ENCODE peak calls at places on chromosomes 13 and 19, in four cellular contexts. Q, P, O and V are unnamed samples.

GRCh38 chr19:5349041-5349440 is 8.4 kb upstream of the PTPRS start:
- DNase-seq in P (no peak), O (no peak), Q (no peak), V (no peak)

GRCh38 chr13:63124863-63125262 is 1709.2 kb upstream of the PCDH20 start:
- DNase-seq in P (no peak), Q (no peak), O (no peak), V (no peak)

GRCh38 chr13:47794963-47795362 is 206.1 kb downstream of the SUCLA2 start:
- DNase-seq in P (no peak), Q (peak), O (no peak), V (no peak)

GRCh38 chr13:105462981-105463380 is 1072.5 kb downstream of the EFNB2 start:
- DNase-seq in O (no peak), P (no peak), Q (no peak), V (no peak)

GRCh38 chr19:11418518-11419506 is at the start of gene RGL3:
- DNase-seq in O (peak), Q (peak), P (peak), V (peak)

GRCh38 chr13:25406377-25406776 is 34.6 kb downstream of the ATP8A2 start:
- DNase-seq in Q (no peak), O (no peak), P (no peak), V (no peak)

GRCh38 chr13:87274209-87274819 is 396.9 kb upstream of the SLITRK5 start:
- DNase-seq in O (peak), P (no peak), Q (peak), V (peak)

GRCh38 chr19:38285567-38285966 is 18.5 kb upstream of the C19orf33 start:
- DNase-seq in P (no peak), O (no peak), Q (no peak), V (no peak)

GRCh38 chr19:51091895-51092873 is 9.5 kb upstream of the KLK14 start:
- DNase-seq in Q (no peak), P (no peak), O (no peak), V (no peak)

GRCh38 chr13:21738636-21739035 is 67.8 kb downstream of the FGF9 start:
- DNase-seq in O (no peak), P (no peak), Q (no peak), V (no peak)

GRCh38 chr19:49362048-49362925 is at the start of gene TEAD2:
- DNase-seq in Q (no peak), O (peak), P (peak), V (peak)

GRCh38 chr19:58196911-58197616 is 14.2 kb downstream of the ZNF274 start:
- DNase-seq in O (no peak), Q (no peak), P (no peak), V (no peak)

GRCh38 chr19:19149402-19149801 is 11.1 kb upstream of the TMEM161A start:
- DNase-seq in P (no peak), Q (no peak), O (no peak), V (no peak)

GRCh38 chr19:18940791-18941627 is at the start of gene HOMER3:
- DNase-seq in O (peak), P (peak), Q (peak), V (peak)

DNA sequence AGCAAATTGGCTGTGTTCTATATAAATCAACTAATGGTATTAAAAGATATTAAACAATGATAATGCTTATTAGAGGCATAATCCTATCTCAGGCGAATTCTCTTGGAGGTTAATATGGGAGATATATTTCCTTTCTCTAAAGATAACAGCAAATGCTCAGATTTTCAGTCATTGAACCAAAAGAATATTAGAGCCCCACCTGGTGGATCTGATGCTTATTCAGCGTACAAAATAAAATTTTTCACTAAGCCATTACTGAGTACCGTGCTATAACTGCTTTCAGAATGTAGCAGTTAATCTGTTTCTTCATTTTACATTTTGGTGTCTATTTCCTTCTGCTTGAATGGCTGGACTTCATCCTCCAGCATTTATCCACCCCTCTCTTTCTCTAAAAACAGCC is 143.3 kb upstream of the IPO5 start:
- DNase-seq in O (no peak), P (no peak), Q (no peak), V (no peak)
- TF ChIP-seq CTCF in O (peak), P (peak), Q (no peak), V (no peak)

DNA sequence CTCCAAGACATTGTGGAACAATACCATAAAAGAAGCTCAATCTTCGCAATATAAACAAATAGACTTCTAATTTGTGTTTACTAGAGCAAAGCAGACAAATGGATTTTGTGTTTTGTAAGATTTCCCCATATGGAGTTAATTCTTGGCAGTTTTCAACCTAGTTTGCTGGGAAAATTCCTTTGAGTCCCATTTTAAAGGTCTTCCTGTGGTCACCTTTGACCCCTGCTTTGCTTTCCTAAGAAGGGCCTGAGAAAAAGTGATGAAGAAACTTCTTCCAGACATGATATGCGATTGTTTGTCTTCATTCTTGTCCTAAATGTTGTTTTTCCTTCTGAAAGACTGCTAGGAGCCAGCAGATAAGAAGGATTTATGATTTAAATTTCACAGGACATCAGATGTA is 276.5 kb downstream of the LHFPL6 start:
- DNase-seq in O (no peak), Q (no peak), P (no peak), V (no peak)
- TF ChIP-seq CTCF in O (no peak), Q (no peak), P (no peak), V (no peak)

DNA sequence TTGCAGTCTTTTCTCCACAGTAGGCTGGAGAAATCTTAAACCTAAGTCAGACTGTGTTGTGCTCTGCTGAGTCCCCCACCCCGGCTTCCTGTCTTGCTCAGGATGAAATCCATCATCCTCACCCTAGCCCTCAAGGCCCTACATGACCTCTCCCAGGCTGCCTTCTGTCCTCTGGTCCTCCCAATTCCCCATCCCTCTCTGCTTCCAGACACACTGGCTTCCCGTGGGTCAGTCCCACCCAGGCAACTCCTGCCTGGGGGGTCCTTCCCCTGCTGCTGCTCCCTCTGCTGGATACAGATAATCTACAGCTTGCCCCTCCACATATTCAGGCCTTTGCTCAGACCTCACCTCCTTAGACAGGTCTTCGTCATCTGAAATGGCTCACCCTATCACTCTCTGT is 18.4 kb upstream of the CBY2 start:
- DNase-seq in O (no peak), Q (no peak), P (no peak), V (no peak)
- TF ChIP-seq CTCF in O (no peak), Q (no peak), P (no peak), V (peak)

DNA sequence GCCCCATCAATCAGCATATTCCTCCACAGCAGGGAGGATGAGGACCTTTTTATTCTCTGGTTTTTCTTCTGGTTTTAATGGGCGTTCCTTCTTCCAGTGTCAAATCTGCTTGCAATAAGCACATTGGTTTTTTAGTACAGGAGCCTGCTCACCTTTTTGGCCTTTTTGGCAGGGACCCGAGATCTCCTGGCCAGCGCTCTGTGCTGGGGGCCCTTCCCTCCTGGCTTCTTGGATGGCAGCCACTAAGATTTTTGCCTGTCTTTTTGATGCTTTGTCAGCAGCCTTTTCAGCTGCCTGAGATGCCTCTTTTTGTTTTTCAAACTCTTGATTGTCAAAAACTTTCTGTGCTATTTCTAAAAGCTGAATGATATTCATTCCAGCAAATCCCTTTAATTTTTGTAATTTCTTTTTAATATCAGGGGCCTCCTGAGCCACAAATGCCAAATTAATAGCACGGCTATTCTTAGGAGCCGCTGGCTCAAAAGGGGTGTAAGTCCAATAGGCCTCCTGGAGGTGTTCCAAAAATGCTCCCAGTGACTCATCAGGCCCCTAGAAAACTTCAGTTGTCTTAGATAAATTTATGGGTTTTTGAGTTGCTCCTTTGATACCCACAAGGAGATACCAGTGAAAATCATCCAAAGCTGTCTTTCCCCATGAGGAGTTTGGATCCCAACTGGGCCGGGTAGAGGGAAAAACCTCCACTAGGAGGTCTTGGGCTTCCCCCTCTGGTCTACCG is 73.0 kb downstream of the ZNF100 start:
- DNase-seq in P (no peak), Q (no peak), O (no peak), V (no peak)
- TF ChIP-seq CTCF in P (no peak), Q (no peak), O (no peak), V (no peak)

DNA sequence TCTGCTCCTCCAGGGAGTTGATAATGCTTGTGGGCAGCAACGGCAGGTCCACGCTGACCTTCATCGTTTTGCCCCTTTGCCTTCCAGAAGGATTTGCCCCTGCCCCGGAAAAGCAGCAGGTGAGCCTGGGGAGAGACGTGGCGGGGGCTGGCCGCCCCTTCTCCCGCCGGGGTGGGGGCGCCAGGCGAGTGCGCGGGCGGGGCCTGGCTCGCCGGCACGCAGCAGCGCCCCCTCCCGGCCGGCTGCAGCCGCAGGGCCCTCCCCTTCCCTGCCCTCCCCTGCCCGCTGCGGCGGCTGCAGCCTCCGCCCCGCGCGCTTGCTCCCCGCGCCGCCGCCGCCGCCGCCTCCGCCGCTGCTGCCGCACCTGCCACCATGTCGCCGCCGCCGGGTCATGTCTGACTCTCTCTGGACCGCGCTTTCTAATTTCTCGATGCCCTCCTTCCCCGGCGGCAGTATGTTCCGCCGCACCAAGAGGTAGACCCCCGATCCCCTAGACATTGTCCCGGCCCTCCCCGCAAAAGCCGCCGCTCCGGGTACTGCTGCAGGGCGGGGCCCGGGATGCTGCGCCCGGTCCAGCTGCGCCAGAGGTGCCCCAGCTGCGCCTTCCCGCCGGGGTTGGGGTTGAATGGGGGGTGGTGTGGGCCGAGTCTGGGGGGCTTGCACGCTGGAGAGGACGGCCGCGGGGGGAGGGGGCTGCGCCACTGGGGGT is at the start of gene MAST1:
- DNase-seq in Q (peak), O (no peak), P (no peak), V (peak)
- TF ChIP-seq CTCF in Q (peak), O (peak), P (peak), V (peak)

GRCh38 chr13:36509369-36509768 is 77.1 kb downstream of the CCNA1 start:
- DNase-seq in Q (no peak), O (no peak), P (no peak), V (no peak)
- TF ChIP-seq CTCF in Q (no peak), O (no peak), P (no peak), V (no peak)

GRCh38 chr13:44048326-44048725 is 168.6 kb downstream of the LACC1 start:
- DNase-seq in Q (no peak), O (no peak), P (no peak), V (no peak)
- TF ChIP-seq CTCF in Q (peak), O (no peak), P (peak), V (no peak)

DNA sequence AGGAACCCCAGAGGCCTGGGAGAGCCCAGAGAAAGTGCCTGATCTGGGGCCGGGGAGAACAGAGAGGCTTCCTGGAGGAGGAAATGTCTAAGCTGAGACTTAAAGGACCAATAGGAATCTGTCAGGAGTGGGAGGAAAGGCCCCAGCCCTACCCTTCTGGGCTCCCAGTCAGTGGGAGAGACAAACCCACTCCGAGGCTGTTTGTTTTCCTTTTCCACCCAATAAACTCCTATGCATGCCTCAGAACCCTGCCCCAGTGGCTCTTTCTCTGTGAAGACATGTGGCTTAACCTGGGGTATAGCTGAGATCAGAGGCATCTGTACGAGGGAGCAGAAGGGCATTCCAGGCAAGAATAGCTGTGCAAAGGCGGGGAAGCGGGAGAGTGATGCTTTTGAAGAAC is 1.9 kb downstream of the MEGF8 start:
- DNase-seq in Q (no peak), O (no peak), P (no peak), V (no peak)
- TF ChIP-seq CTCF in Q (no peak), O (no peak), P (no peak), V (no peak)

GRCh38 chr13:95091755-95092154 is 209.5 kb downstream of the ABCC4 start:
- DNase-seq in Q (no peak), P (no peak), O (no peak), V (no peak)
- TF ChIP-seq CTCF in Q (no peak), P (no peak), O (no peak), V (no peak)

GRCh38 chr13:54449922-54450321 is 1421.3 kb downstream of the OLFM4 start:
- DNase-seq in O (no peak), Q (no peak), P (no peak), V (no peak)
- TF ChIP-seq CTCF in O (peak), Q (no peak), P (no peak), V (peak)